ENCODE peak calls at places on chromosomes 2 and 18, in five cellular contexts. E is NCI-H774, G is NCI-H2107, U is HFF-Myc, J is BJ. K is an unnamed sample.

GRCh38 chr18:46169464-46169941 is 65.3 kb downstream of the HAUS1 start:
- DNase-seq in U (peak), J (no peak), E (no peak), G (no peak), K (no peak)

GRCh38 chr2:112229365-112229764 is 25.5 kb downstream of the ZC3H8 start:
- DNase-seq in E (no peak), U (peak), G (no peak), J (no peak), K (no peak)

GRCh38 chr18:36769611-36770314 is 59.0 kb downstream of the TPGS2 start:
- DNase-seq in J (no peak), E (no peak), G (no peak), U (no peak), K (no peak)

GRCh38 chr2:20052872-20053281 is 1.4 kb upstream of the LAPTM4A start:
- DNase-seq in U (peak), J (no peak), G (peak), E (peak), K (no peak)

GRCh38 chr2:236051351-236051750 is 116.8 kb downstream of the GBX2 start:
- DNase-seq in U (no peak), J (no peak), E (no peak), G (no peak), K (no peak)

GRCh38 chr2:72993147-72993546 is 75.8 kb downstream of the EMX1 start:
- DNase-seq in E (no peak), G (no peak), J (no peak), U (no peak), K (no peak)

GRCh38 chr18:77173274-77174030 is 40.9 kb upstream of the MBP start:
- DNase-seq in U (no peak), E (no peak), J (no peak), G (peak), K (no peak)

GRCh38 chr18:23683671-23684070 is 5.6 kb upstream of the LAMA3 start:
- DNase-seq in U (no peak), J (no peak), E (no peak), G (no peak), K (no peak)

GRCh38 chr2:170817247-170817998 is 736 bp downstream of the GAD1 start:
- DNase-seq in G (no peak), U (no peak), E (peak), J (no peak), K (no peak)

GRCh38 chr2:168673265-168674222 is 128.9 kb upstream of the NOSTRIN start:
- DNase-seq in J (no peak), G (no peak), E (no peak), U (no peak), K (no peak)

GRCh38 chr2:175688241-175688640 is 313.8 kb downstream of the LNPK start:
- DNase-seq in E (no peak), J (no peak), U (no peak), G (no peak), K (no peak)

GRCh38 chr18:59994357-59994756 is 94.6 kb downstream of the PMAIP1 start:
- DNase-seq in U (no peak), J (no peak), E (no peak), G (no peak), K (no peak)

GRCh38 chr2:227551804-227552203 is 46.9 kb upstream of the SCYGR2 start:
- DNase-seq in U (no peak), J (no peak), E (no peak), G (no peak), K (no peak)